ENCODE peak calls at places on chromosomes 5 and 9, in nine cellular contexts. T is IMR-90, Q is heart left ventricle, Y is esophagus muscularis mucosa, G is Peyer's patch, C is breast epithelium, P is adrenal gland, L is thyroid gland, E is uterus. W is an unnamed sample.

GRCh38 chr5:75040973-75041372 is 11.4 kb downstream of the GCNT4 start:
- DNase-seq in T (peak; percentile 69), Q (no peak), Y (no peak), G (no peak), C (no peak), P (no peak), L (no peak), E (no peak), W (no peak)

GRCh38 chr5:4203146-4203545 is 607.5 kb downstream of the IRX1 start:
- DNase-seq in T (no peak), Q (no peak), Y (peak; percentile 64), G (no peak), C (no peak), P (no peak), L (no peak), E (no peak), W (no peak)

GRCh38 chr5:98461485-98461884 is 312.0 kb upstream of the RGMB start:
- DNase-seq in T (no peak), Q (no peak), Y (no peak), G (no peak), C (no peak), P (no peak), L (no peak), E (no peak), W (no peak)

GRCh38 chr5:160054047-160054446 is 45.1 kb downstream of the TTC1 start:
- DNase-seq in T (peak; percentile 61), Q (no peak), Y (no peak), G (no peak), C (no peak), P (no peak), L (no peak), E (no peak), W (no peak)

GRCh38 chr5:95035891-95036675 is 248.8 kb downstream of the MCTP1 start:
- DNase-seq in T (no peak), Q (no peak), Y (no peak), G (no peak), C (no peak), P (no peak), L (no peak), E (no peak), W (no peak)

GRCh38 chr5:153863941-153864340 is 174.8 kb downstream of the FAM114A2 start:
- DNase-seq in T (no peak), Q (no peak), Y (peak; percentile 64), G (no peak), C (no peak), P (no peak), L (no peak), E (no peak), W (no peak)

GRCh38 chr5:84382363-84383295 is 2.1 kb downstream of the EDIL3 start:
- DNase-seq in T (peak; percentile 53), Q (peak; percentile 25), Y (no peak), G (peak; percentile 57), C (peak; percentile 33), P (peak; percentile 62), L (no peak), E (peak; percentile 41), W (no peak)

GRCh38 chr9:16304301-16304700 is 566.2 kb downstream of the BNC2 start:
- DNase-seq in T (no peak), Q (no peak), Y (no peak), G (no peak), C (no peak), P (no peak), L (no peak), E (no peak), W (no peak)

GRCh38 chr5:52915176-52915875 is 73.8 kb upstream of the ITGA2 start:
- DNase-seq in T (peak; percentile 75), Q (peak; percentile 57), Y (no peak), G (no peak), C (no peak), P (peak; percentile 59), L (peak; percentile 41), E (peak; percentile 24), W (peak; percentile 24)

GRCh38 chr5:91283326-91283725 is 99.8 kb downstream of the ARRDC3 start:
- DNase-seq in T (no peak), Q (no peak), Y (no peak), G (no peak), C (no peak), P (no peak), L (no peak), E (no peak), W (no peak)

GRCh38 chr9:70012569-70012968 is 31.1 kb upstream of the MAMDC2 start:
- DNase-seq in T (no peak), Q (no peak), Y (no peak), G (no peak), C (no peak), P (no peak), L (no peak), E (no peak), W (no peak)

GRCh38 chr5:5658226-5658625 is 235.7 kb downstream of the ICE1 start:
- DNase-seq in T (no peak), Q (peak; percentile 58), Y (no peak), G (no peak), C (no peak), P (peak; percentile 82), L (peak; percentile 59), E (peak; percentile 35), W (no peak)

GRCh38 chr9:107016383-107016782 is 153.4 kb downstream of the ZNF462 start:
- DNase-seq in T (no peak), Q (no peak), Y (no peak), G (no peak), C (no peak), P (no peak), L (peak; percentile 59), E (no peak), W (no peak)

GRCh38 chr5:107915413-107915812 is 244.7 kb upstream of the EFNA5 start:
- DNase-seq in T (no peak), Q (no peak), Y (no peak), G (no peak), C (no peak), P (no peak), L (no peak), E (no peak), W (no peak)

GRCh38 chr5:149439899-149440655 is 61.0 kb upstream of the IL17B start:
- DNase-seq in T (peak; percentile 47), Q (no peak), Y (no peak), G (peak; percentile 79), C (peak; percentile 83), P (no peak), L (no peak), E (no peak), W (no peak)

GRCh38 chr5:107012371-107012770 is 658.4 kb downstream of the EFNA5 start:
- DNase-seq in T (no peak), Q (no peak), Y (no peak), G (no peak), C (no peak), P (no peak), L (peak; percentile 37), E (no peak), W (no peak)

GRCh38 chr9:118829334-118829733 is 539.9 kb downstream of the BRINP1 start:
- DNase-seq in T (no peak), Q (no peak), Y (no peak), G (no peak), C (no peak), P (no peak), L (no peak), E (no peak), W (no peak)

GRCh38 chr5:10707198-10708187 is 53.5 kb downstream of the DAP start:
- DNase-seq in T (peak; percentile 64), Q (no peak), Y (no peak), G (no peak), C (no peak), P (no peak), L (no peak), E (no peak), W (no peak)

GRCh38 chr9:88197016-88197415 is 58.7 kb upstream of the SPATA31C2 start:
- DNase-seq in T (peak; percentile 75), Q (no peak), Y (peak; percentile 70), G (no peak), C (no peak), P (peak; percentile 37), L (no peak), E (peak; percentile 69), W (no peak)

GRCh38 chr5:94544031-94544650 is 74.3 kb downstream of the KIAA0825 start:
- DNase-seq in T (peak; percentile 15), Q (no peak), Y (no peak), G (no peak), C (no peak), P (no peak), L (no peak), E (no peak), W (no peak)

DNA sequence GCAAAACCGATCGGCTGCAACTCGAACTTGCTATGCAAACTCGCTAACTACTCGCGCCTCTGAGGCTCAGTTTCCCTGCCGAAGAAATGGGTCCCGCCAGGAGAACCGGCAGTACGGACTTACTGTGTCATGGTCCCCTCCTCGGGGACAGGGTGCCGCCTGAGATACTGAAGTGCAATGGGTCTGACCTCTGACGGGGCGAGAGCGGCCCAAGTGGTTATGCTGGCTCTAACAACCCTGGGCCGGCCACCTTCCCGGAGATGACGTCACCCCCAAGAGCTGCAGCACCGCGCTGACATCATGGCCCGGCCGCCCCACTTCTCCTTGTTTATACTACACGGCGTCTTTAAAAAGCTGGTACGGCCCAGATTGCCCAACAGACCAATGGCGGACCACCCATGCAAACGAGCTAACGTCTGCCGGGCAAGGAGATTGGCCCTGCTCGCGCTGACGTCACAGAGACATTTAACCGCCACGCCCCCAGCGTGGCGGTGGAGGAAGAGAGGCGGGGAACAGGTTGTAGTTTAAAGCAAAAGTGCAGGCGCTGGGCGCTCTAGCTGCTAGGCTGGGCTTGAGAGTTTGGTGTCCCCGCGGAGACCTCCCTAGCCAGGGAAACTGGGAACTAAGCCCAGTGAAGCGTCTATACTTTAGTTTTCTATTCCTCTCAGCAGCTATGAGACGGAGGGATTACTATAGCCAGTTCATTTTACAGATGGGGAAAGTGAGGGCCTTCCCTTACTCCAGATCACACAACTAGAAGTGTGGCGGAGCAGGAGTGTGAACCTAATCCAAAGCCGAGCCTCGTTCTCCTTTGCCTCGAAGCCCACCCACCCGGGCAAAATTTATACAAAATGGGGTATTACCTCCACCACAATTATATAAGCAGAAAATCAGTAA is 654 bp upstream of the RNF44 start:
- DNase-seq in T (peak; percentile 100), Q (peak; percentile 99), Y (peak; percentile 100), G (peak; percentile 97), C (peak; percentile 100), P (peak; percentile 100), L (peak; percentile 100), E (peak; percentile 98), W (peak; percentile 98)
- TF ChIP-seq POLR2A in T (no peak), Q (peak; percentile 39), Y (no peak), G (no peak), C (no peak), P (peak; percentile 83), L (peak; percentile 76), E (peak; percentile 47), W (peak; percentile 51)

GRCh38 chr5:88660326-88660946 is 222.5 kb downstream of the MEF2C start:
- DNase-seq in T (peak; percentile 13), Q (no peak), Y (peak; percentile 57), G (no peak), C (no peak), P (peak; percentile 77), L (no peak), E (no peak), W (no peak)
- H3K27me3 ChIP-seq in T (peaks cover 35% of the 10 kb centered on the region), Q (peaks cover 91% of the 10 kb centered on the region), Y (peaks cover 82% of the 10 kb centered on the region), G (peaks cover 31% of the 10 kb centered on the region), C (peaks cover 3% of the 10 kb centered on the region), P (no peaks in the 10 kb centered on the region), L (peaks cover 48% of the 10 kb centered on the region), E (peaks cover 17% of the 10 kb centered on the region), W (peaks cover 66% of the 10 kb centered on the region)

GRCh38 chr9:98944130-98945074 is 695 bp downstream of the COL15A1 start:
- DNase-seq in T (no peak), Q (no peak), Y (no peak), G (no peak), C (no peak), P (peak; percentile 47), L (no peak), E (peak; percentile 34), W (no peak)
- TF ChIP-seq POLR2A in T (no peak), Q (no peak), Y (no peak), G (no peak), C (no peak), P (no peak), L (no peak), E (no peak), W (no peak)

GRCh38 chr9:135792268-135793128 is 90.5 kb downstream of the KCNT1 start:
- DNase-seq in T (no peak), Q (no peak), Y (no peak), G (no peak), C (no peak), P (no peak), L (no peak), E (no peak), W (no peak)
- H3K27me3 ChIP-seq in T (peaks cover 27% of the 10 kb centered on the region), Q (peaks cover 3% of the 10 kb centered on the region), Y (peaks cover 29% of the 10 kb centered on the region), G (no peaks in the 10 kb centered on the region), C (no peaks in the 10 kb centered on the region), P (peaks cover 3% of the 10 kb centered on the region), L (no peaks in the 10 kb centered on the region), E (no peaks in the 10 kb centered on the region), W (no peaks in the 10 kb centered on the region)

W was measured in right lobe of liver.